ENCODE peak calls at places on chromosomes 7 and 10, in eight cellular contexts. S is trophoblast cell, L is left ventricle myocardium inferior, B is WERI-Rb-1, H is Peyer's patch, E is heart right ventricle, G is psoas muscle, K is spleen. V is an unnamed sample.

GRCh38 chr10:52197098-52197497 is 117.0 kb upstream of the DKK1 start:
- DNase-seq in K (no peak), B (no peak), S (no peak), H (no peak), L (no peak), E (no peak), G (no peak), V (no peak)

GRCh38 chr10:22319559-22320558 is 1.0 kb upstream of the BMI1 start:
- DNase-seq in H (no peak), L (no peak), G (no peak), S (no peak), E (no peak), K (no peak), B (no peak), V (no peak)

GRCh38 chr7:84231157-84231556 is 36.6 kb upstream of the SEMA3A start:
- DNase-seq in S (no peak), B (no peak), E (no peak), L (no peak), G (no peak), K (no peak), H (no peak), V (no peak)

GRCh38 chr7:252216-252965 is 37.6 kb upstream of the FOXL3 start:
- DNase-seq in L (no peak), H (no peak), E (no peak), G (no peak), B (no peak), K (no peak), S (no peak), V (peak; percentile 13)

GRCh38 chr7:70436815-70437350 is 695.1 kb upstream of the GALNT17 start:
- DNase-seq in L (no peak), K (no peak), G (no peak), B (no peak), H (no peak), S (no peak), E (no peak), V (no peak)

GRCh38 chr10:97584060-97584797 is at the start of gene HOGA1:
- DNase-seq in B (peak; percentile 56), G (peak; percentile 96), S (no peak), L (peak; percentile 86), H (no peak), K (peak; percentile 63), E (peak; percentile 85), V (peak; percentile 84)

GRCh38 chr10:73110345-73110849 is at the start of gene NUDT13:
- DNase-seq in L (peak; percentile 54), E (peak; percentile 90), G (peak; percentile 69), B (no peak), K (no peak), S (peak; percentile 82), H (peak; percentile 48), V (no peak)

GRCh38 chr7:111108526-111108925 is 17.6 kb downstream of the LRRN3 start:
- DNase-seq in S (no peak), L (no peak), B (no peak), K (no peak), H (no peak), E (no peak), G (no peak), V (no peak)

GRCh38 chr10:17548162-17548561 is 69.0 kb downstream of the HACD1 start:
- DNase-seq in H (no peak), G (no peak), S (no peak), L (no peak), K (no peak), B (no peak), E (no peak), V (no peak)

GRCh38 chr7:157876469-157877285 is 539.9 kb downstream of the DNAJB6 start:
- DNase-seq in E (no peak), L (no peak), B (peak; percentile 51), H (no peak), S (no peak), K (peak; percentile 73), G (no peak), V (no peak)

GRCh38 chr7:110007316-110007910 is 1083.5 kb upstream of the LRRN3 start:
- DNase-seq in G (no peak), H (no peak), L (no peak), B (no peak), S (no peak), E (no peak), K (no peak), V (no peak)

GRCh38 chr10:45403151-45403550 is 29.1 kb downstream of the ALOX5 start:
- DNase-seq in G (no peak), B (no peak), S (no peak), K (no peak), L (no peak), E (no peak), H (no peak), V (no peak)

GRCh38 chr10:116674901-116675423 is 54.2 kb downstream of the PNLIPRP2 start:
- DNase-seq in B (no peak), K (no peak), H (no peak), S (no peak), G (no peak), L (no peak), E (no peak), V (no peak)

GRCh38 chr10:34295142-34295548 is 520.0 kb downstream of the PARD3 start:
- DNase-seq in K (no peak), H (no peak), E (no peak), S (no peak), B (no peak), G (no peak), L (no peak), V (no peak)

GRCh38 chr10:87659571-87660483 is at the start of gene PAPSS2:
- DNase-seq in S (no peak), H (peak; percentile 79), L (peak; percentile 72), E (peak; percentile 66), K (peak; percentile 88), G (peak; percentile 70), B (peak; percentile 58), V (peak; percentile 86)

GRCh38 chr10:44913312-44914079 is 2.4 kb downstream of the TMEM72 start:
- DNase-seq in S (no peak), G (no peak), H (peak; percentile 26), B (peak; percentile 35), L (no peak), K (no peak), E (no peak), V (no peak)

GRCh38 chr7:112204072-112204775 is 2.0 kb downstream of the DOCK4 start:
- DNase-seq in K (no peak), G (no peak), S (no peak), L (no peak), E (no peak), H (no peak), B (peak; percentile 22), V (no peak)

GRCh38 chr10:91410638-91411367 is 659 bp downstream of the HECTD2 start:
- DNase-seq in H (no peak), S (no peak), B (no peak), G (no peak), L (no peak), E (peak; percentile 20), K (no peak), V (no peak)

GRCh38 chr7:73828107-73828803 is 2.5 kb upstream of the CLDN4 start:
- DNase-seq in G (no peak), S (peak; percentile 85), H (no peak), E (no peak), K (no peak), L (no peak), B (peak; percentile 63), V (no peak)

GRCh38 chr10:63603709-63604445 is 82.7 kb downstream of the REEP3 start:
- DNase-seq in H (no peak), L (no peak), S (no peak), E (no peak), G (no peak), B (no peak), K (no peak), V (no peak)

GRCh38 chr7:105940111-105940510 is 23.0 kb upstream of the CDHR3 start:
- DNase-seq in E (no peak), K (no peak), L (no peak), B (no peak), H (no peak), S (no peak), G (no peak), V (no peak)

GRCh38 chr7:34839645-34840044 is 181.6 kb downstream of the NPSR1 start:
- DNase-seq in B (no peak), E (no peak), G (no peak), H (no peak), S (no peak), K (no peak), L (no peak), V (no peak)

GRCh38 chr7:5695709-5696345 is 85.6 kb downstream of the RNF216 start:
- DNase-seq in K (no peak), H (no peak), S (no peak), B (no peak), L (no peak), G (peak; percentile 64), E (peak; percentile 48), V (no peak)

DNA sequence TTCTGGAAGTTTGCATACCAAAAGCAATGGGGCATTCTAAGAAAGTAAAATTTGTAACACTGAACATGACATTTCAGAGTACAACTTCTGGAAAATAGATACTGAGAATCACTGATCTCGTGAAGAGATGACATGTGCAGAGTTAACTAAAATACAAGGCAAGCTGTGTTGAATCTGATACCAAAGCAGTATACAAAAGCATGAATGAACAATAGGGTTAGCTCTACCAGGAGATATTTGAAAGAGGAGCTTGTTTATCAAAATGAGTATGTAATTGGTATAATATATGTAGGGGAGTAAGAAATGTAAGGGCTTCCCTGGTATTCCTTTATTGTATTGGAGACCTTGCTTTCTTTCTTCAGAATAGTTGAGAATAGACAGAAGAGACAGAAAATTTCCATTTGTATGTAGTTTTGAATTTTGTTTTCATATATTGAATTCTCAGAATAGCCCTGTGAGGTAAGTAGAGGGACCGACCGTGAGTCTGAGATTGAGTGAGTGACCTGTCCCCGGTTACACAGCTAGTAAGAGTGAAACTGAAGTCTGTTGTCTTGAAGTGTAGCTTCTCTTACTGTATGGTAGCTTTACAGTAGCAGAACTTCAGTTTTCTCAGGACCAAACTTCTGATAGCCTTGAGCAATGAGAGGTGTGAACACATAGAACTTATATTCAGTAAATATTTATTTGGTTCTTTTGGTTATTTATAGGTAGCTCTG is 5.0 kb downstream of the HBP1 start:
- DNase-seq in G (no peak), B (no peak), H (no peak), E (no peak), K (no peak), L (no peak), S (no peak), V (no peak)
- H3K27ac ChIP-seq in G (peak overlapping the region; percentile 24), B (no peak overlapping the region), H (no peak overlapping the region), E (no peak overlapping the region), K (no peak overlapping the region), L (no peak overlapping the region), S (no peak overlapping the region), V (no peak overlapping the region)

GRCh38 chr10:3500408-3500856 is 284.6 kb downstream of the KLF6 start:
- DNase-seq in E (peak; percentile 73), K (no peak), S (peak; percentile 99), H (no peak), B (no peak), G (peak; percentile 81), L (peak; percentile 74), V (no peak)
- H3K27ac ChIP-seq in E (peak overlapping the region; percentile 56), K (no peak overlapping the region), S (peak overlapping the region; percentile 72), H (no peak overlapping the region), B (no peak overlapping the region), G (peak overlapping the region; percentile 19), L (peak overlapping the region; percentile 69), V (peak overlapping the region; percentile 14)

GRCh38 chr10:56771343-56771742 is 410.3 kb upstream of the ZWINT start:
- DNase-seq in E (no peak), L (no peak), G (no peak), H (no peak), S (no peak), B (no peak), K (no peak), V (no peak)
- H3K27ac ChIP-seq in E (no peak overlapping the region), L (no peak overlapping the region), G (no peak overlapping the region), H (no peak overlapping the region), S (no peak overlapping the region), B (no peak overlapping the region), K (no peak overlapping the region), V (no peak overlapping the region)

GRCh38 chr7:93913197-93913596 is 6.8 kb downstream of the GNGT1 start:
- DNase-seq in E (no peak), H (no peak), K (no peak), S (no peak), B (no peak), G (no peak), L (no peak), V (no peak)
- H3K27ac ChIP-seq in E (no peak overlapping the region), H (no peak overlapping the region), K (no peak overlapping the region), S (no peak overlapping the region), B (no peak overlapping the region), G (no peak overlapping the region), L (peak overlapping the region; percentile 71), V (no peak overlapping the region)